ENCODE peak calls at places on chromosomes 13 and 19, in six cellular contexts. V is H1, P is mesenchymal stem cell, Z is neuronal stem cell, O is IMR-90, G is trophoblast cell. J is an unnamed sample.

GRCh38 chr19:5338661-5339469 is 1.7 kb downstream of the PTPRS start:
- DNase-seq in V (peak; percentile 29), P (no peak), Z (peak; percentile 57), O (no peak), G (no peak), J (peak; percentile 84)

GRCh38 chr13:36006347-36006746 is 124.8 kb downstream of the DCLK1 start:
- DNase-seq in V (no peak), P (no peak), Z (no peak), O (no peak), G (no peak), J (no peak)

GRCh38 chr13:45162194-45162593 is 38.7 kb downstream of the KCTD4 start:
- DNase-seq in V (no peak), P (peak; percentile 64), Z (no peak), O (peak; percentile 44), G (no peak), J (no peak)

GRCh38 chr19:18131841-18132596 is 20.9 kb upstream of the PIK3R2 start:
- DNase-seq in V (no peak), P (no peak), Z (no peak), O (no peak), G (no peak), J (no peak)

GRCh38 chr19:4575267-4575793 is 15.8 kb upstream of the SEMA6B start:
- DNase-seq in V (peak; percentile 95), P (peak; percentile 96), Z (no peak), O (peak; percentile 89), G (no peak), J (peak; percentile 99)

GRCh38 chr19:46697142-46697960 is 19.6 kb downstream of the PRKD2 start:
- DNase-seq in V (peak; percentile 96), P (peak; percentile 88), Z (peak; percentile 89), O (peak; percentile 49), G (peak; percentile 77), J (peak; percentile 98)

GRCh38 chr13:21218351-21219043 is 42.0 kb downstream of the MRPL57 start:
- DNase-seq in V (no peak), P (no peak), Z (no peak), O (no peak), G (no peak), J (no peak)

GRCh38 chr19:30696514-30696913 is 324.3 kb downstream of the ZNF536 start:
- DNase-seq in V (peak; percentile 65), P (no peak), Z (no peak), O (peak; percentile 9), G (peak; percentile 20), J (peak; percentile 94)

GRCh38 chr19:4636151-4636717 is 3.1 kb upstream of the TNFAIP8L1 start:
- DNase-seq in V (no peak), P (peak; percentile 52), Z (peak; percentile 78), O (peak; percentile 34), G (no peak), J (peak; percentile 60)

GRCh38 chr13:52846567-52847321 is 1.7 kb downstream of the PCDH8 start:
- DNase-seq in V (no peak), P (no peak), Z (peak; percentile 85), O (peak; percentile 2), G (no peak), J (peak; percentile 85)

GRCh38 chr19:18879579-18880373 is 16.2 kb downstream of the CERS1 start:
- DNase-seq in V (no peak), P (no peak), Z (no peak), O (no peak), G (no peak), J (peak; percentile 72)

GRCh38 chr13:95536629-95537241 is 15.8 kb upstream of the CLDN10 start:
- DNase-seq in V (no peak), P (peak; percentile 34), Z (no peak), O (peak; percentile 39), G (no peak), J (no peak)

GRCh38 chr13:19845758-19846157 is 17.7 kb downstream of the ZMYM5 start:
- DNase-seq in V (no peak), P (peak; percentile 92), Z (no peak), O (peak; percentile 99), G (no peak), J (peak; percentile 11)

GRCh38 chr19:10141479-10141878 is 21.8 kb upstream of the EIF3G start:
- DNase-seq in V (no peak), P (no peak), Z (no peak), O (no peak), G (no peak), J (no peak)

GRCh38 chr13:103898481-103898880 is 832.3 kb upstream of the SLC10A2 start:
- DNase-seq in V (no peak), P (no peak), Z (no peak), O (no peak), G (no peak), J (peak; percentile 38)

GRCh38 chr13:44583126-44583525 is 7.0 kb upstream of the TSC22D1 start:
- DNase-seq in V (no peak), P (no peak), Z (no peak), O (peak; percentile 47), G (no peak), J (no peak)

GRCh38 chr19:42412661-42413076 is 14.5 kb downstream of the LIPE start:
- DNase-seq in V (no peak), P (no peak), Z (no peak), O (no peak), G (no peak), J (no peak)

GRCh38 chr13:102846261-102847015 is 606 bp downstream of the ERCC5 start:
- DNase-seq in V (no peak), P (peak; percentile 69), Z (no peak), O (peak; percentile 30), G (peak; percentile 25), J (peak; percentile 29)

GRCh38 chr19:6038634-6039405 is 60.9 kb upstream of the RANBP3 start:
- DNase-seq in V (no peak), P (peak; percentile 28), Z (no peak), O (peak; percentile 66), G (no peak), J (no peak)

GRCh38 chr19:52592301-52592700 is 22.2 kb downstream of the ZNF701 start:
- DNase-seq in V (no peak), P (no peak), Z (no peak), O (no peak), G (no peak), J (no peak)

GRCh38 chr19:4430760-4431159 is 26.8 kb downstream of the UBXN6 start:
- DNase-seq in V (no peak), P (no peak), Z (no peak), O (no peak), G (peak; percentile 19), J (no peak)

GRCh38 chr19:13788991-13789390 is 6.3 kb upstream of the ZSWIM4 start:
- DNase-seq in V (no peak), P (peak; percentile 71), Z (no peak), O (peak; percentile 88), G (peak; percentile 91), J (no peak)

GRCh38 chr13:75399168-75399878 is 82.6 kb downstream of the TBC1D4 start:
- DNase-seq in V (no peak), P (no peak), Z (no peak), O (no peak), G (peak; percentile 17), J (no peak)

GRCh38 chr13:101917475-101917810 is 465.0 kb downstream of the ITGBL1 start:
- DNase-seq in V (no peak), P (no peak), Z (no peak), O (no peak), G (no peak), J (no peak)

GRCh38 chr19:31890230-31890629 is 455.2 kb upstream of the ZNF507 start:
- DNase-seq in V (no peak), P (no peak), Z (no peak), O (no peak), G (no peak), J (peak; percentile 46)

GRCh38 chr19:6010107-6010506 is 32.2 kb upstream of the RANBP3 start:
- DNase-seq in V (no peak), P (peak; percentile 57), Z (no peak), O (no peak), G (peak; percentile 45), J (no peak)

GRCh38 chr19:6357995-6358394 is 3.3 kb upstream of the CLPP start:
- DNase-seq in V (no peak), P (no peak), Z (no peak), O (no peak), G (peak; percentile 87), J (no peak)

GRCh38 chr13:29105779-29106178 is 285.6 kb downstream of the MTUS2 start:
- DNase-seq in V (no peak), P (no peak), Z (no peak), O (no peak), G (peak; percentile 3), J (peak; percentile 26)

GRCh38 chr19:15181394-15181793 is 19.4 kb downstream of the NOTCH3 start:
- DNase-seq in V (no peak), P (no peak), Z (no peak), O (no peak), G (peak; percentile 19), J (no peak)
- H3K18ac ChIP-seq in V (no peak overlapping the region), P (no peak overlapping the region), Z (peak overlapping the region; percentile 62), O (no peak overlapping the region), G (no peak overlapping the region), J (no peak overlapping the region)

DNA sequence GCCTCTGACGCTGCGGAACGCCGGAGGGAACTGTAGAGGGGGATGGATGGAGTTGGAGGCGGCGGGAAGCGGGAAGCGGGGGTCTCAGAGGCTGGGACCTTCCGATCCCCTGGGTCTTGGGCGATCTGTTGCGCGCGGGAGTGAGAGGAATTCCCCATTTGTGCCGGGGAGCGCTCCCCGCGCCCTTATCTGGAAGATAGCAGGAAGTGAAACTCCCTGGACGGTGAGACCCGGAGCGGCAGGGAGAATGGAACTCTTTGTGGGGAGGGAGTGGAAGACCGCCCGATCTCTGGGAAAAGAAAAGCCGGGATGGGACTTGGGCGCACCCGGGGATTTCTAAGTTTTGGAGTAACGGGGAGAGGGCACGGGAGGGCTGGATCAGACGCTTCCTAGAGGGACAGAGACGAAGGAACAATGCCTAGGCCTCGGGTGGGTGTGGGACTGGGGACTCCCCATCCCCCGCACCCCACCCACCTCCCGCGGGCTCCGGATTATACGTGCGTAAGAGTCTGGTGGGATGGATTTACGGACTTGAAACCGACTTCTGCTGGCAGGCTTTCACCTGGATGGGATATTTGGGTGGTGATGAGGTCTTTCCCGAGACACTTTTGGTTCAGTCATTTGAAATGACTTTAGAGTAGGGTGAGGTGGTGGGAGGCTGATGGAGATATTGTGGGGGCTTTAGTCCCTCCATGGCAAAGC is 495 bp downstream of the LSR start:
- DNase-seq in V (no peak), P (no peak), Z (no peak), O (no peak), G (no peak), J (peak; percentile 47)
- H3K4me3 ChIP-seq in V (peak overlapping the region; percentile 44), P (no peak overlapping the region), Z (peak overlapping the region; percentile 93), O (no peak overlapping the region), G (peak overlapping the region; percentile 95), J (peak overlapping the region; percentile 71)

GRCh38 chr19:49487277-49488045 is at the start of gene RPL13A:
- DNase-seq in V (peak; percentile 100), P (peak; percentile 99), Z (peak; percentile 100), O (peak; percentile 99), G (peak; percentile 100), J (peak; percentile 100)
- H2BK5ac ChIP-seq in V (peak within 1 kb of the TSS; percentile 99), P (no peak within 1 kb of the TSS), Z (peak within 1 kb of the TSS; percentile 77), O (peak within 1 kb of the TSS; percentile 86), G (peak within 1 kb of the TSS; percentile 86), J (peak within 1 kb of the TSS; percentile 44)

DNA sequence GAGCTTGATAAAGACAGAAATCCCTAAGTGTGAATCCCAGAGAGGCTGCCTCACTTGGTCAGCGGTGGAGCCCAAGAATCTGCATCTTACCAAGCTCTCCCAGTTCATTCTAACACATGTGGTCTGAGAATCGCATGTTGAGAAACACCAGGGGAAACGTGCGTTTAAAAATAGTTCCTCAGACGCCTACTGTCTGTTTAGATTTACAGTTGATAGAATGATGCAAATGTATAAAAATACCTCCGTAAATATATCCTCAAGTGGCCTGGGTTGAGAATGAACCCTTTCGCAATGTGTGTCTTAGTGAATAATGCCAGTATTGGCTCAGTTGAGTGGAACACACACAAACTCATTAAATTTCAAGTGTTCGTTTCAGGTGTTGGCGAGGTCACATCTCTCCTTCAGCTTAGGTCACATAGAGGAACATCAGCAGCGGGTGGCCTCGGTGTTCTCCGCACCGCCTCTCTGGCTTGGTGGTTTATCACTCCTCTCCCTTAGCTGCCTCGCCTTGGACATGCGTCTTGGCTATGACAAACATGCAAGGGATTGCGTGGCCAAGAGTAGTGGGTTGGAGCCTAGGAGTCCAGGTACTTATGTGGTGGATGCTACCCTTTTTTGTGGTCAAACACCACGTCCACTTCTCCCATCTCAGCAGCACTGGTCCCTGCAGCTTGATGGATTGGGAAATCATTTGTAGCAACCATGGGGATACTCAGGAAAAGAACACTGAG is 117.6 kb upstream of the SPATA13 start:
- DNase-seq in V (no peak), P (peak; percentile 83), Z (no peak), O (peak; percentile 63), G (no peak), J (no peak)
- H3K18ac ChIP-seq in V (no peak overlapping the region), P (no peak overlapping the region), Z (no peak overlapping the region), O (peak overlapping the region; percentile 60), G (no peak overlapping the region), J (no peak overlapping the region)

J was measured in mesendoderm.